ENCODE peak calls at places on chromosome 20, in six cellular contexts. I is WTC11, Y is HCT116, P is K562, U is H1, M is HepG2. Z is an unnamed sample.

GRCh38 chr20:18805881-18806280 is 7.7 kb upstream of the SCP2D1 start:
- DNase-seq in I (no peak), Y (no peak), P (no peak), U (no peak), M (no peak), Z (no peak)

GRCh38 chr20:2559641-2560040 is 23.3 kb downstream of the TMC2 start:
- DNase-seq in I (no peak), Y (no peak), P (no peak), U (no peak), M (no peak), Z (no peak)

GRCh38 chr20:36827541-36828279 is 48.2 kb upstream of the TLDC2 start:
- DNase-seq in I (no peak), Y (no peak), P (no peak), U (no peak), M (no peak), Z (peak; percentile 74)

GRCh38 chr20:36792422-36792821 is 18.9 kb upstream of the DSN1 start:
- DNase-seq in I (peak; percentile 73), Y (peak; percentile 57), P (no peak), U (no peak), M (peak; percentile 80), Z (no peak)

GRCh38 chr20:43092689-43093088 is 97.0 kb downstream of the PTPRT start:
- DNase-seq in I (no peak), Y (no peak), P (no peak), U (no peak), M (no peak), Z (no peak)

GRCh38 chr20:37390503-37390890 is 44.6 kb downstream of the SRC start:
- DNase-seq in I (no peak), Y (no peak), P (no peak), U (no peak), M (no peak), Z (no peak)

GRCh38 chr20:38173237-38174156 is 8.4 kb upstream of the TGM2 start:
- DNase-seq in I (no peak), Y (no peak), P (peak; percentile 57), U (no peak), M (peak; percentile 85), Z (no peak)

GRCh38 chr20:59948828-59949720 is 8.9 kb downstream of the FAM217B start:
- DNase-seq in I (no peak), Y (peak; percentile 29), P (no peak), U (no peak), M (peak; percentile 63), Z (no peak)

GRCh38 chr20:59455392-59456341 is 148.7 kb upstream of the PHACTR3 start:
- DNase-seq in I (no peak), Y (peak; percentile 3), P (peak; percentile 20), U (peak; percentile 50), M (no peak), Z (no peak)

GRCh38 chr20:48115511-48115910 is 330.2 kb upstream of the SULF2 start:
- DNase-seq in I (no peak), Y (no peak), P (no peak), U (no peak), M (no peak), Z (no peak)

GRCh38 chr20:2446845-2447244 is 23.7 kb downstream of the SNRPB start:
- DNase-seq in I (no peak), Y (no peak), P (no peak), U (no peak), M (no peak), Z (no peak)

GRCh38 chr20:63782051-63782471 is 42.5 kb downstream of the SLC2A4RG start:
- DNase-seq in I (no peak), Y (peak; percentile 63), P (no peak), U (no peak), M (peak; percentile 60), Z (peak; percentile 34)
- TF ChIP-seq ATF3 in I (no peak), Y (no peak), P (no peak), U (no peak), M (no peak), Z (no peak)

GRCh38 chr20:33990075-33990474 is 3.6 kb upstream of the RALY start:
- DNase-seq in I (no peak), Y (no peak), P (no peak), U (no peak), M (no peak), Z (no peak)
- TF ChIP-seq ATF3 in I (no peak), Y (no peak), P (no peak), U (no peak), M (no peak), Z (no peak)

GRCh38 chr20:44200983-44201382 is 9.6 kb downstream of the OSER1 start:
- DNase-seq in I (no peak), Y (no peak), P (no peak), U (no peak), M (no peak), Z (no peak)

GRCh38 chr20:44200371-44200770 is 10.2 kb downstream of the OSER1 start:
- DNase-seq in I (no peak), Y (no peak), P (no peak), U (no peak), M (no peak), Z (no peak)

GRCh38 chr20:44204156-44204831 is 6.3 kb downstream of the OSER1 start:
- DNase-seq in I (no peak), Y (peak; percentile 92), P (no peak), U (no peak), M (no peak), Z (no peak)

GRCh38 chr20:44204832-44205215 is 5.7 kb downstream of the OSER1 start:
- DNase-seq in I (no peak), Y (no peak), P (no peak), U (no peak), M (no peak), Z (no peak)

DNA sequence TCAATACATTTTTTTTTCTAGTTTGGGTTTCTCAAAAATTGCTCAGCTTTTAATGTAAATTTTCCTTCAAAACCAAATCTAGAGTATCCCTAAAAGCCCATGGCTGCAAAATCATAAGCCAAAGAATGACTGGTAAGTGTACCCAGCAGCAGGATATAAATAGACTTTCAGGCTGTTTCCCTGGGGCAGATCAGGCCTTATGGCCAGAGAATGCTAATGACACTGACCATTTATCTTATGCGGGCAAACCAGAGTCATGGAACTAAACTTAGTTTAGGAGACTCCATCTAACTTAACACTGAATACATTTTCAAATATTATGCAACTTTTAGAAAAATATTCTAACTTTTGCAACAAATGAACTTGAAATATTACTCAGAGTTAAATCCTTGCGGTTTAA is 7.4 kb downstream of the OSER1 start:
- DNase-seq in I (no peak), Y (no peak), P (no peak), U (no peak), M (no peak), Z (no peak)
- TF ChIP-seq ATF3 in I (no peak), Y (no peak), P (no peak), U (no peak), M (no peak), Z (no peak)

DNA sequence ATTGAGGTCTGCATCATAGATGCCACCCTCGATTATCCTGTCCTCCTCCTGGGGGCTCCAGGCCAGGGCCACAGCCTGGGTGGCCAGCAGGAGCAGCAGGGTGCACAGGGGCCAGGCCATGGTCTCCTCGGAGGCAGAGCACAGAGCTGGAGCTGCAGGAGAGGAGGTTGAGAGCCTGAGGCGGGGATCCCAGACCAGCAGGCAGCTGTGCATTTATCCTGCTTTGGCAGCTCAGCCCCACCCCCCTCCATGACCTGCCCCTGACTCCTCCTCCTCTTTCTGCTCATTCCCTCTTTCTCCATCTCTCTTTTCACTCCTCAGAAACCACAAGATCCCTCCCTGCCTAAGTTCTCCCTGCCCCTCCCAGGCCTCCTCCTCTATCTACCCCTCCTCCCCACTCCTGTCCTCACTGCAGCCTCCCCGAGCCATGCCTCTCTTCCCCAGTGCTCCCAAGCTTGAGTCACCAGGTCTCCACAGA is at the start of gene CST2:
- DNase-seq in I (no peak), Y (no peak), P (no peak), U (no peak), M (no peak), Z (no peak)
- TF ChIP-seq ATF3 in I (no peak), Y (no peak), P (no peak), U (no peak), M (no peak), Z (no peak)

DNA sequence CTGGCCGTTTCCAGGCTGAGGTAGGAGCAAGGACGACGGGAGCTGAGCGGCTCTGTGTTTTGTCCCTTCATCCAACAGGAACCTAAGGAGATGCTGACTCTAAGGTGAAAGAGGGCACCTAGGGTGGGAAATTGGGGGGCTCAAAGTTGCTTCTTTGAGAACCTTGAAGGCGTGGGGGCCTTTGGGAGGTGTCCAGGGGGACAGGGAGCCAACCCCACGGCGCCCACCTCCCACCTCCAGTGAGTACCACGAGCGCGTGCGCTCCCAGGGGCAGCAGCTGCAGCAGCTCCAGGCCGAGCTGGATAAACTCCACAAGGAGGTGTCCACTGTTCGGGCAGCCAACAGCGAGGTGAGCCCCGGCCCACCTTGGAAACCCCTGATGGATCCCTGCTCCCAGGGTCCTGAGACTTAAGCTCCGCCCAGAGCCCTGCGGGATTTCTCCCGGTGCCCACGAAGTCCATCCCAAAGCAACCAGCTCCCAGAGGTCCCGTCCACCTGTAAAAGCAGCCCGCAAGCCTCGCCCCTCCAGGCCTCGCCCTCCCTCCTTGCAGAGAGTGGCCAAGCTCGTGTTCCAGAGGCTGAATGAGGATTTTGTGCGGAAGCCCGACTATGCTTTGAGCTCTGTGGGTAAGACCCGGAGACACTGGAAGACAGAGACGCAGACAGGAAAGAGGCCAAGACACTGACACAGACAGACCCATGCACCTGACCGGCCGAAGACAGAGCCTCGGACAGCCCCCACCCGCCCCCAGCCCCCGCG is 2.9 kb downstream of the SPAG4 start:
- DNase-seq in I (peak; percentile 30), Y (no peak), P (no peak), U (peak; percentile 67), M (no peak), Z (no peak)
- TF ChIP-seq ATF3 in I (no peak), Y (no peak), P (no peak), U (no peak), M (no peak), Z (no peak)

GRCh38 chr20:45969712-45970634 is 2.0 kb downstream of the ZNF335 start:
- DNase-seq in I (peak; percentile 45), Y (peak; percentile 66), P (peak; percentile 48), U (no peak), M (peak; percentile 86), Z (no peak)
- TF ChIP-seq ATF3 in I (no peak), Y (no peak), P (no peak), U (no peak), M (no peak), Z (no peak)